ENCODE peak calls at places on chromosomes 2 and 18, in eight cellular contexts. H is CD4-positive, alpha-beta T cell; W is glutamatergic neuron; Z is right lobe of liver; K is brain microvascular endothelial cell; M is A549; F is HFF-Myc; R is BJ. G is an unnamed sample.

GRCh38 chr2:187658952-187659525 is 104.8 kb upstream of the TFPI start:
- DNase-seq in H (no peak), W (no peak), Z (no peak), K (peak; percentile 44), M (peak; percentile 44), F (no peak), R (no peak), G (peak; percentile 43)

GRCh38 chr2:149000168-149000938 is 38.1 kb upstream of the LYPD6B start:
- DNase-seq in H (no peak), W (no peak), Z (no peak), K (no peak), M (no peak), F (no peak), R (no peak), G (peak; percentile 3)

GRCh38 chr18:13217971-13218375 is 587 bp upstream of the LDLRAD4 start:
- DNase-seq in H (no peak), W (peak; percentile 41), Z (peak; percentile 60), K (no peak), M (no peak), F (no peak), R (no peak), G (no peak)

GRCh38 chr2:115083216-115083615 is 640.8 kb downstream of the DPP10 start:
- DNase-seq in H (no peak), W (no peak), Z (no peak), K (no peak), M (no peak), F (no peak), R (no peak), G (no peak)

GRCh38 chr2:226080323-226080722 is 680.8 kb downstream of the NYAP2 start:
- DNase-seq in H (no peak), W (no peak), Z (no peak), K (peak; percentile 30), M (no peak), F (no peak), R (no peak), G (peak; percentile 83)

GRCh38 chr2:151999058-151999457 is 99.8 kb downstream of the CACNB4 start:
- DNase-seq in H (peak; percentile 19), W (peak; percentile 73), Z (peak; percentile 53), K (peak; percentile 38), M (peak; percentile 66), F (peak; percentile 9), R (no peak), G (peak; percentile 45)

GRCh38 chr2:68216454-68217310 is 35.6 kb downstream of the PPP3R1 start:
- DNase-seq in H (no peak), W (no peak), Z (no peak), K (no peak), M (peak; percentile 19), F (no peak), R (no peak), G (peak; percentile 49)

GRCh38 chr2:189298481-189298880 is 118.9 kb upstream of the COL5A2 start:
- DNase-seq in H (no peak), W (no peak), Z (no peak), K (no peak), M (no peak), F (no peak), R (no peak), G (peak; percentile 67)

GRCh38 chr2:238096311-238097011 is 3.7 kb upstream of the ESPNL start:
- DNase-seq in H (no peak), W (no peak), Z (peak; percentile 44), K (no peak), M (no peak), F (no peak), R (no peak), G (no peak)

GRCh38 chr2:163554864-163555263 is 180.9 kb downstream of the FIGN start:
- DNase-seq in H (no peak), W (no peak), Z (no peak), K (peak; percentile 45), M (no peak), F (no peak), R (no peak), G (no peak)

GRCh38 chr2:163551974-163552373 is 183.8 kb downstream of the FIGN start:
- DNase-seq in H (no peak), W (no peak), Z (no peak), K (peak; percentile 54), M (no peak), F (no peak), R (no peak), G (peak; percentile 6)

GRCh38 chr2:163556511-163556910 is 179.3 kb downstream of the FIGN start:
- DNase-seq in H (no peak), W (no peak), Z (no peak), K (peak; percentile 47), M (no peak), F (no peak), R (peak; percentile 49), G (no peak)

GRCh38 chr2:163553601-163554000 is 182.2 kb downstream of the FIGN start:
- DNase-seq in H (no peak), W (no peak), Z (no peak), K (no peak), M (no peak), F (peak; percentile 42), R (peak; percentile 28), G (peak; percentile 21)

DNA sequence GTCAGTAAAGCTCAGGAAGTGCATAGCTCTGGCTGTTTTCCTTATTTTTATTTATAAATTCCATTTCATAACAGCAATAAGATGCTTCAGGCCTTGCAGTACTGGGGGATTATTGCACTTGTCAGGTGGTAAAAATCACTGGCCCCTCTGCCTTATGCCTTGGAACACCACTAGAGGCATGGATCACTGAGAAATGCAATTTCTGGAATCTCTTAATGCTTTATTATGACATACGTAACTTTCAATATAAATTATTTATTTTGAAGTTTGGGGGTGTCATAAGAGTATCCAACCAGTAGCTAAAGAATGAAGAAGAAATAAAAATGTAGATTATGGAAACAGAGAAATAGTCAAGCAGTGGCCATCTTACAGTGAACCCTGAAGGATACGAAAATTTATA is 183.1 kb downstream of the FIGN start:
- DNase-seq in H (no peak), W (no peak), Z (no peak), K (no peak), M (no peak), F (no peak), R (no peak), G (no peak)
- TF ChIP-seq CTCF in H (no peak), W (no peak), Z (no peak), K (peak; percentile 21), M (no peak), F (no peak), R (no peak), G (peak; percentile 6)

GRCh38 chr2:26469092-26469710 is 8.7 kb downstream of the OTOF start:
- DNase-seq in H (no peak), W (peak; percentile 84), Z (no peak), K (peak; percentile 73), M (peak; percentile 88), F (peak; percentile 17), R (no peak), G (peak; percentile 53)
- TF ChIP-seq CTCF in H (peak; percentile 36), W (peak; percentile 97), Z (peak; percentile 75), K (peak; percentile 86), M (peak; percentile 88), F (peak; percentile 84), R (peak; percentile 71), G (peak; percentile 66)

GRCh38 chr2:86566158-86566827 is 3.0 kb upstream of the CHMP3 start:
- DNase-seq in H (no peak), W (no peak), Z (no peak), K (no peak), M (no peak), F (no peak), R (no peak), G (no peak)
- TF ChIP-seq CTCF in H (no peak), W (no peak), Z (no peak), K (no peak), M (no peak), F (no peak), R (no peak), G (no peak)

GRCh38 chr2:231928481-231928880 is 2.3 kb upstream of the NPPC start:
- DNase-seq in H (no peak), W (no peak), Z (peak; percentile 36), K (no peak), M (peak; percentile 21), F (no peak), R (no peak), G (no peak)
- TF ChIP-seq CTCF in H (no peak), W (peak; percentile 50), Z (no peak), K (peak; percentile 52), M (no peak), F (no peak), R (no peak), G (no peak)

DNA sequence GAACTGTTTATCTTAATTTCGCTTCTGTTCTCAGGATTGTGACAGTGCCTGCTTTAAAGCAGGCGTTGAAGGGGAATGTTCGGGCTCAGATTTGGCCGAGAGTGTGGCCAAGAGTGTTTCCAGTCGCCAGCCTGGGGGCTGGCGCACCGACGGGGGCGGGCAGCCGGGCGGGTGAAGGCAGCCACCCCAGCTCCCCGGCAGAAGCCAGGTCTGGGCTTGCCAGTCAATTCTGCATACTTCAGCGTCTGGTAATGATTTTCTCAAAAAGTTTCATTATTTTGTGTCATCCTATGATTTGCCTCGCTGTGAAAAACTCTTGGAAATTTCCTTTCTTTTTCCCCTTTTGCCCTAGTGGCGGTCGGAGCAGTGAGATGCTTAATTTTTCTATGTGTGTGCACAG is 778 bp downstream of the FAM228A start:
- DNase-seq in H (no peak), W (no peak), Z (no peak), K (no peak), M (no peak), F (no peak), R (no peak), G (peak; percentile 29)
- TF ChIP-seq CTCF in H (no peak), W (peak; percentile 7), Z (no peak), K (peak; percentile 19), M (no peak), F (no peak), R (peak; percentile 10), G (peak; percentile 40)